ENCODE peak calls at places on chromosomes 5 and 9, in four cellular contexts. W is activated T-cell treated with anti-CD3 and anti-CD28 coated beads for 1 hour, U is cardiac muscle cell, E is ecto neural progenitor cell. A is an unnamed sample.

GRCh38 chr9:136520053-136520540 is 25.8 kb downstream of the NOTCH1 start:
- DNase-seq in W (no peak), U (no peak), E (no peak), A (no peak)

GRCh38 chr9:83960991-83961390 is 19.0 kb downstream of the HNRNPK start:
- DNase-seq in W (no peak), U (no peak), E (no peak), A (no peak)

GRCh38 chr9:96462538-96462937 is 12.6 kb downstream of the HABP4 start:
- DNase-seq in W (no peak), U (no peak), E (no peak), A (no peak)

GRCh38 chr9:7237473-7238243 is 479.9 kb downstream of the KDM4C start:
- DNase-seq in W (no peak), U (no peak), E (no peak), A (no peak)

GRCh38 chr9:97737429-97737828 is 40.3 kb upstream of the XPA start:
- DNase-seq in W (no peak), U (no peak), E (peak), A (no peak)

GRCh38 chr9:92151691-92152393 is 36.6 kb upstream of the SPTLC1 start:
- DNase-seq in W (no peak), U (peak), E (no peak), A (no peak)

GRCh38 chr5:176438959-176439757 is 9.0 kb upstream of the FAF2 start:
- DNase-seq in W (no peak), U (no peak), E (no peak), A (no peak)

GRCh38 chr9:107597743-107598217 is 108.2 kb upstream of the KLF4 start:
- DNase-seq in W (no peak), U (no peak), E (no peak), A (no peak)

GRCh38 chr5:994821-995220 is 13.8 kb upstream of the NKD2 start:
- DNase-seq in W (no peak), U (no peak), E (no peak), A (no peak)

GRCh38 chr5:170811719-170812118 is 28.2 kb downstream of the GABRP start:
- DNase-seq in W (no peak), U (no peak), E (no peak), A (no peak)

GRCh38 chr9:93577045-93577939 is 908 bp downstream of the PHF2 start:
- DNase-seq in W (no peak), U (peak), E (no peak), A (peak)

GRCh38 chr5:156379198-156379597 is 52.2 kb downstream of the SGCD start:
- DNase-seq in W (no peak), U (no peak), E (no peak), A (no peak)

GRCh38 chr5:134077926-134078580 is 36.4 kb upstream of the TCF7 start:
- DNase-seq in W (no peak), U (no peak), E (no peak), A (no peak)

GRCh38 chr5:55324815-55325418 is 17.1 kb downstream of the MTREX start:
- DNase-seq in W (no peak), U (no peak), E (no peak), A (peak)

GRCh38 chr9:130627051-130627450 is 37.3 kb upstream of the PRDM12 start:
- DNase-seq in W (no peak), U (no peak), E (no peak), A (no peak)

GRCh38 chr5:80082731-80083114 is 47.6 kb downstream of the THBS4 start:
- DNase-seq in W (peak), U (peak), E (peak), A (peak)

GRCh38 chr5:41270423-41271251 is 57.3 kb upstream of the C6 start:
- DNase-seq in W (no peak), U (peak), E (no peak), A (no peak)

GRCh38 chr9:130282000-130282700 is 16.6 kb downstream of the HMCN2 start:
- DNase-seq in W (no peak), U (no peak), E (no peak), A (no peak)

A was measured in memory B cell.